ENCODE peak calls at places on chromosomes 1 and 21, in six cellular contexts. T is HepG2, I is GM12878, B is H1, E is K562, V is GM12892. K is an unnamed sample.

GRCh38 chr1:77509051-77509492 is 173.4 kb downstream of the ZZZ3 start:
- DNase-seq in V (no peak), E (no peak), T (no peak), I (no peak), B (no peak), K (no peak)

GRCh38 chr1:2192031-2192995 is 2.3 kb downstream of the FAAP20 start:
- DNase-seq in B (no peak), I (no peak), E (no peak), T (no peak), V (no peak), K (no peak)

GRCh38 chr1:224175615-224176014 is 7.4 kb upstream of the DEGS1 start:
- DNase-seq in I (no peak), V (no peak), T (no peak), E (no peak), B (no peak), K (no peak)

GRCh38 chr1:93591291-93591832 is 90.3 kb downstream of the BCAR3 start:
- DNase-seq in I (no peak), V (no peak), T (peak), B (no peak), E (no peak), K (no peak)

GRCh38 chr1:211258756-211259595 is at the start of gene RCOR3:
- DNase-seq in E (peak), I (peak), B (peak), T (peak), V (peak), K (peak)

GRCh38 chr1:74266001-74266400 is 30.8 kb downstream of the TNNI3K start:
- DNase-seq in B (no peak), I (no peak), V (no peak), E (no peak), T (no peak), K (no peak)

GRCh38 chr1:87134625-87135024 is 194.1 kb upstream of the LMO4 start:
- DNase-seq in I (no peak), B (no peak), T (no peak), E (no peak), V (no peak), K (no peak)

GRCh38 chr1:47709302-47710074 is 271.6 kb downstream of the FOXD2 start:
- DNase-seq in E (no peak), V (peak), T (no peak), I (no peak), B (no peak), K (peak)

GRCh38 chr1:35570589-35571137 is 2.5 kb upstream of the TFAP2E start:
- DNase-seq in I (no peak), E (peak), B (no peak), T (no peak), V (no peak), K (no peak)

GRCh38 chr1:156608981-156609380 is 7.7 kb upstream of the GPATCH4 start:
- DNase-seq in I (no peak), E (peak), T (no peak), B (no peak), V (no peak), K (no peak)

GRCh38 chr21:33937931-33938339 is 22.3 kb upstream of the ATP5PO start:
- DNase-seq in B (no peak), E (no peak), V (no peak), T (no peak), I (no peak), K (no peak)

GRCh38 chr1:9201421-9202239 is 32.9 kb upstream of the H6PD start:
- DNase-seq in I (no peak), E (no peak), V (no peak), T (no peak), B (no peak), K (no peak)

GRCh38 chr1:42429623-42430022 is 26.2 kb downstream of the ZMYND12 start:
- DNase-seq in V (no peak), T (peak), E (no peak), I (no peak), B (no peak), K (no peak)

GRCh38 chr21:27513016-27513415 is 546.1 kb upstream of the ADAMTS5 start:
- DNase-seq in V (no peak), I (no peak), T (no peak), B (no peak), E (no peak), K (no peak)

GRCh38 chr21:42851812-42852665 is 27.3 kb downstream of the WDR4 start:
- DNase-seq in V (no peak), I (no peak), E (no peak), T (no peak), B (no peak), K (no peak)

GRCh38 chr1:32179193-32179442 is 357 bp upstream of the TXLNA start:
- DNase-seq in I (no peak), B (no peak), E (no peak), T (no peak), V (no peak), K (no peak)

GRCh38 chr1:113813218-113813617 is 942 bp upstream of the RSBN1 start:
- DNase-seq in E (peak), I (no peak), T (no peak), B (no peak), V (no peak), K (no peak)

DNA sequence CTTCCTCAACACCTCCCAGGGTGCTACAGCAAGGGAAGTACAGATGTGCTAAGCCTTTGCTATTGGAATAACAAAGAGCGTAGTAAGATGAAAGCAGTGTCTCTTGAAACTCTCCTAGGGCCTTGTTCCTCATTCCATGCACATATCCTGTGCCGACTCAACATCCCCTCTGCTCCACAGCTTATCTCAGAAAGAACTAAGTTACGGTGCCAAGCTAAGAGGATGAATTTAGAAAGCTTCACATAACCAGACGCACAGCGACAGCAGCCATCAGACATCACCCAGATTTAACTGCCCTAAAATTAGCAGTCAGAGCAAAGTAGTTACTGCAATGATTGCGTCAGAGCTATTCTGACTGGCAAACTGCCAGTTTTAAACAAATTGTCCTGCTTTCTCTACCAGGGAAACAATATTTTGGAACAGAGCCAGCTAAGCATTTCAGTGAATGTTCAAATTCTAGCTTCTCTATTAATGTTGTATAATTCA is 9.5 kb downstream of the SIPA1L2 start:
- DNase-seq in T (no peak), V (no peak), I (no peak), E (peak), B (no peak), K (no peak)
- TF ChIP-seq TAF1 in T (no peak), V (no peak), I (no peak), E (no peak), B (no peak), K (no peak)

DNA sequence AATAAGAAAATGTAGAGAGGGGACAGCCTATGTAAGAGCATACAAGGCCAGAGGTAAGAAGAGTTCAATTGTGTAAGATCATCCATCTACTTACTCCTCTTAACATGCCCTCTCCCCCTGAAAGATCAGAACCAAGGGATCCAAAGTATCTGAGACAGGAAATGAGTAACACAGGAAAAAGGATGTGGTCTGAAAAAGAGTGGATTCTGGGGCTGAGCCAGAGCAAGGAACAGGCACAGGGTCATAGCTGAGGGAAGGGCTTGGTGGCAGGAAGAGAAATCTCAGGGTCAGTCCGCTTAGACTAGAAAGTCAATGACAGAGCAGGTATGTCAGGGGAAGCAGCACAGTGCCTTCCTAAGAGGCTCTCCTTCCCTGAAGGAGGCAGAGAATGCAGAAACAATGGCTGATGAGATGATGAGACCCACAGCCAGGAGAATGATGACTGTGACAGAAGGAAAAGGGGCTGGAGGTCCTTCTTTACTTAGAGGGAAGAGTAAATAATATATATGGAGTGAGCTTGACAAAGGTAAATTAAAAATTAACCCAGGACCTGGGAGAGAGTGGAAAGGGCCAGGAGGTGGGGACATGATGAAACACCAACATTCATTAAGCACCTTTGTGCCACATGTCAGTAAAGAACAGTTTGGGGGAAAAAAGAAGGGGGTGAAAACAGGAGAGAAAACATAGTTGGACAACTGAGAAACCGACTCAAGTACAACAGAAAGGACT is 26.2 kb upstream of the A3GALT2 start:
- DNase-seq in T (peak), B (no peak), E (peak), V (no peak), I (no peak), K (no peak)
- TF ChIP-seq POLR2AphosphoS5 in T (peak), B (no peak), E (peak), V (no peak), I (no peak), K (no peak)

DNA sequence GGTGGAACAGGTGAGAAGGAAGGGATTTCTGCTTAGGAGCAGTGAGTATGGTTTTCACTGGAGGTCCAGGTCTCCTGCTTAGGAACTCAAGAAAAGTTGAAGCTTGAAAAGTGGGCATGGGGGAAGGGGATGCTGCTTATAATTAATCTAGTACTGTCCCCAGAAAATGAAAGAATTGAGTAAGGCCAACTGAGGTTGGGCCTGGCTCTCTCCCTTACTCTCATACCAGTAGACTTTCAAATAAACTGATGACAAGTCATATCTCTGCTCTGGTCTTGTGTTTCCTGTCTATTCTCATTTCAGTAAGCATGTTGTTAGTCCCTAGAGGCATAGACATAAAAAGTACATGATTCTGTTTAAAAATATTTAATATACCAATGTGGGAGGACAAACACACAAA is 26.4 kb downstream of the CD48 start:
- DNase-seq in B (no peak), I (no peak), T (no peak), V (no peak), E (no peak), K (no peak)
- TF ChIP-seq TAF1 in B (no peak), I (no peak), T (no peak), V (no peak), E (no peak), K (no peak)

DNA sequence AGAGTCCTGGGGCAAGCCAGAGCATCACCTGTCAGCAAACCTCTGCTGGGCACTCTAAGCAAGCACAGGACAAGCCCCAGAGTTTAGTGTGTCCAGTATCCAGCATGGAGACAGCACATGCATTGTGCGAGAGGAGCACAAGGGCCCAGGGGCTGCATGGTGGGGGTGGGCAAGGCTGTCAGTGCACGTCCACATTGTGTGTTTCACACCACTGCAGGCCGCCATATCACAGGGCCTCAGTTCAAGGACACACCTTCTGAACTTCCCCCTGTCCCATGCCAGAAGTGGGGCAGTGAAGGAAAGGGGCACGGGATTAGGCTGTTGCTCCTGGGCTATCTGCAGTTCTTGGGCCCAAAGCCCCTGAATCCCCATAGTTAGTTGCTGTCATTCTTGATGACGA is 782 bp upstream of the TSTD1 start:
- DNase-seq in T (no peak), B (no peak), V (no peak), I (no peak), E (no peak), K (no peak)
- TF ChIP-seq POLR2AphosphoS5 in T (no peak), B (no peak), V (no peak), I (no peak), E (no peak), K (no peak)

DNA sequence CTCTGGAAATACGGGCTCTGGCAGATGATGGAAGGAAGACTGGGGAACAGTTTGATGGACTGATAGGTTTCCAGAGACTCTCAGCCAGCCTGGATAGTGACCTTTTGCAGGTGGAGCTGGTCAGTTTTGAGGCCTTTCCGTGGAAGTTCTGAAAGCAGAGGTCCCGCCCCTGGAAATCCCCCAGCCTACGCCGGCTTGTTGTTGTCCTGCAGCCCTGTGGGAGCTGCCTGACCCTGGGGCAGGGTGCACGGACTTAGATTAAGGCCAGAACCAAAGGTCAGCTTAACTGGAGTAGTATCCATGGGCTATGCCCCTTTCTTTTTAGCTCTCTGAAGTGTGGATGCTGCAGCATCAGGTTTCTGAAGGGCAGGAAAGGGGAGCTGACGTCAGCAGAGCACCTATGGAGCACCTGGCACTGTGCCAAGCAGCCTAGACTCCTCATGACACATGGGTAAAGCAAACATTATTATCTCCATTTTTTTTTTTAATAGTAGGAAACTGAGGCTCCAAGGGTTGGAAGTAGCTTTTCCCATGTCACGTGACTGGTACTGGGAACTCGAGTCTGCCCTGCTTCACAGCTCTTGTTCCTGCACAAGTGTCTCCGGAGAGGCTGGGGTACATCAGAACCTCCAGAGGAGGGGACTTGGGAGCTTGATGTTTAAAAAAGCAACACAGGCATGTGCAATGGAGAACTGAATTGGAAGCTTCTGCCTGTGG is 38.5 kb downstream of the IER5 start:
- DNase-seq in V (no peak), T (peak), B (no peak), E (peak), I (no peak), K (no peak)
- TF ChIP-seq TAF1 in V (no peak), T (no peak), B (no peak), E (no peak), I (no peak), K (no peak)

GRCh38 chr1:39105841-39106765 is 80.0 kb downstream of the NDUFS5 start:
- DNase-seq in E (peak), I (no peak), T (peak), V (no peak), B (no peak), K (no peak)
- TF ChIP-seq POLR2AphosphoS5 in E (no peak), I (peak), T (no peak), V (no peak), B (peak), K (no peak)